ENCODE peak calls at places on chromosomes 11 and 22, in nine cellular contexts. A, M, D, W, C, K, X, G and Y are unnamed samples.

GRCh38 chr22:43848366-43849171 is 13.7 kb downstream of the SULT4A1 start:
- DNase-seq in X (no peak), G (peak; percentile 67), C (no peak), M (no peak), D (peak; percentile 57), A (no peak), K (no peak), W (no peak), Y (peak; percentile 65)

GRCh38 chr11:22491826-22492225 is 133.8 kb downstream of the FANCF start:
- DNase-seq in G (peak; percentile 57), X (peak; percentile 89), K (no peak), M (no peak), D (no peak), A (no peak), W (no peak), C (no peak), Y (peak; percentile 69)

GRCh38 chr11:117300301-117300700 is 9.2 kb downstream of the BACE1-AS start:
- DNase-seq in X (no peak), G (no peak), D (no peak), C (no peak), A (no peak), W (no peak), M (no peak), K (no peak), Y (peak; percentile 48)

GRCh38 chr11:304915-305833 is 2.4 kb upstream of the IFITM2 start:
- DNase-seq in X (no peak), W (peak; percentile 70), G (peak; percentile 86), A (no peak), K (peak; percentile 80), M (peak; percentile 11), D (no peak), C (peak; percentile 64), Y (peak; percentile 51)

GRCh38 chr11:55357560-55358184 is 10.1 kb upstream of the OR4A15 start:
- DNase-seq in X (no peak), M (no peak), W (no peak), D (no peak), A (no peak), G (no peak), C (no peak), K (peak; percentile 11), Y (no peak)

GRCh38 chr22:50713571-50714056 is 24.4 kb upstream of the ACR start:
- DNase-seq in A (no peak), K (no peak), D (no peak), C (no peak), M (peak; percentile 77), G (no peak), W (peak; percentile 7), X (no peak), Y (peak; percentile 6)

GRCh38 chr22:50293441-50294318 is 13.8 kb downstream of the PLXNB2 start:
- DNase-seq in W (peak; percentile 88), X (no peak), G (peak; percentile 89), D (peak; percentile 91), M (peak; percentile 53), K (peak; percentile 65), C (no peak), A (no peak), Y (no peak)

GRCh38 chr22:41978732-41979131 is 9.5 kb downstream of the SEPTIN3 start:
- DNase-seq in A (no peak), C (no peak), D (no peak), X (no peak), G (no peak), M (no peak), W (no peak), K (no peak), Y (no peak)

GRCh38 chr22:48918585-48919186 is 909.0 kb downstream of the BRD1 start:
- DNase-seq in K (no peak), D (no peak), C (no peak), A (no peak), M (no peak), W (no peak), G (no peak), X (no peak), Y (no peak)

GRCh38 chr11:112004389-112004788 is 20.8 kb upstream of the DLAT start:
- DNase-seq in G (no peak), M (no peak), K (peak; percentile 70), A (no peak), C (no peak), W (no peak), D (no peak), X (no peak), Y (peak; percentile 19)

GRCh38 chr11:126124284-126124683 is 61.6 kb upstream of the CDON start:
- DNase-seq in M (no peak), X (peak; percentile 25), W (no peak), G (no peak), A (no peak), C (no peak), D (no peak), K (no peak), Y (no peak)

GRCh38 chr11:112024178-112024777 is 930 bp upstream of the DLAT start:
- DNase-seq in W (no peak), X (no peak), C (no peak), K (peak; percentile 76), A (no peak), M (no peak), D (no peak), G (no peak), Y (no peak)

GRCh38 chr11:36265793-36266628 is 23.2 kb downstream of the COMMD9 start:
- DNase-seq in D (no peak), M (peak; percentile 6), X (no peak), A (no peak), K (peak; percentile 44), C (peak; percentile 45), W (peak; percentile 63), G (peak; percentile 73), Y (peak; percentile 75)

GRCh38 chr22:45518580-45518991 is 15.9 kb downstream of the FBLN1 start:
- DNase-seq in X (no peak), C (no peak), D (no peak), K (no peak), A (no peak), M (no peak), G (peak; percentile 43), W (no peak), Y (no peak)

GRCh38 chr11:57406337-57406904 is 16.0 kb upstream of the PRG2 start:
- DNase-seq in C (no peak), M (no peak), K (no peak), A (no peak), W (no peak), D (no peak), G (no peak), X (no peak), Y (no peak)

GRCh38 chr22:50184004-50184461 is 1.7 kb upstream of the TRABD start:
- DNase-seq in G (peak; percentile 67), M (no peak), X (no peak), C (no peak), A (no peak), W (peak; percentile 91), K (no peak), D (no peak), Y (no peak)